ENCODE peak calls at places on chromosomes 2 and 18, in eight cellular contexts. One of them, this sample, is unnamed.

GRCh38 chr2:138671566-138671965 is 108.6 kb downstream of the NXPH2 start:
- DNase-seq in choroid plexus epithelial cell: no peak
- DNase-seq in bronchial epithelial cell: no peak
- DNase-seq in endodermal cell: no peak
- DNase-seq in dorsolateral prefrontal cortex: no peak
- DNase-seq in mucosa of descending colon: no peak
- DNase-seq in A549: no peak
- DNase-seq in esophagus muscularis mucosa: no peak
- DNase-seq in this sample: no peak

GRCh38 chr2:36413218-36413617 is 57.6 kb downstream of the CRIM1 start:
- DNase-seq in choroid plexus epithelial cell: peak
- DNase-seq in bronchial epithelial cell: no peak
- DNase-seq in endodermal cell: no peak
- DNase-seq in dorsolateral prefrontal cortex: no peak
- DNase-seq in mucosa of descending colon: no peak
- DNase-seq in A549: no peak
- DNase-seq in esophagus muscularis mucosa: no peak
- DNase-seq in this sample: no peak

GRCh38 chr18:53745986-53746385 is 478.5 kb downstream of the MBD2 start:
- DNase-seq in choroid plexus epithelial cell: no peak
- DNase-seq in bronchial epithelial cell: peak
- DNase-seq in endodermal cell: no peak
- DNase-seq in dorsolateral prefrontal cortex: no peak
- DNase-seq in mucosa of descending colon: no peak
- DNase-seq in A549: no peak
- DNase-seq in esophagus muscularis mucosa: no peak
- DNase-seq in this sample: no peak

GRCh38 chr2:147049888-147050446 is 794.9 kb upstream of the ACVR2A start:
- DNase-seq in choroid plexus epithelial cell: no peak
- DNase-seq in bronchial epithelial cell: no peak
- DNase-seq in endodermal cell: no peak
- DNase-seq in dorsolateral prefrontal cortex: no peak
- DNase-seq in mucosa of descending colon: no peak
- DNase-seq in A549: no peak
- DNase-seq in esophagus muscularis mucosa: no peak
- DNase-seq in this sample: no peak

GRCh38 chr18:45617284-45617683 is 2.0 kb downstream of the SLC14A2 start:
- DNase-seq in choroid plexus epithelial cell: peak
- DNase-seq in bronchial epithelial cell: peak
- DNase-seq in endodermal cell: no peak
- DNase-seq in dorsolateral prefrontal cortex: no peak
- DNase-seq in mucosa of descending colon: peak
- DNase-seq in A549: peak
- DNase-seq in esophagus muscularis mucosa: no peak
- DNase-seq in this sample: no peak

GRCh38 chr18:35408843-35409261 is 31.7 kb upstream of the ZNF396 start:
- DNase-seq in choroid plexus epithelial cell: no peak
- DNase-seq in bronchial epithelial cell: no peak
- DNase-seq in endodermal cell: no peak
- DNase-seq in dorsolateral prefrontal cortex: no peak
- DNase-seq in mucosa of descending colon: peak
- DNase-seq in A549: no peak
- DNase-seq in esophagus muscularis mucosa: no peak
- DNase-seq in this sample: no peak

GRCh38 chr2:178363252-178363651 is 87.7 kb downstream of the PRKRA start:
- DNase-seq in choroid plexus epithelial cell: peak
- DNase-seq in bronchial epithelial cell: peak
- DNase-seq in endodermal cell: no peak
- DNase-seq in dorsolateral prefrontal cortex: no peak
- DNase-seq in mucosa of descending colon: no peak
- DNase-seq in A549: peak
- DNase-seq in esophagus muscularis mucosa: no peak
- DNase-seq in this sample: no peak

GRCh38 chr18:46260016-46260878 is 156.1 kb downstream of the HAUS1 start:
- DNase-seq in choroid plexus epithelial cell: peak
- DNase-seq in bronchial epithelial cell: peak
- DNase-seq in endodermal cell: no peak
- DNase-seq in dorsolateral prefrontal cortex: no peak
- DNase-seq in mucosa of descending colon: no peak
- DNase-seq in A549: no peak
- DNase-seq in esophagus muscularis mucosa: no peak
- DNase-seq in this sample: no peak

GRCh38 chr2:240589381-240589780 is 2.8 kb downstream of the CAPN10 start:
- DNase-seq in choroid plexus epithelial cell: peak
- DNase-seq in bronchial epithelial cell: no peak
- DNase-seq in endodermal cell: no peak
- DNase-seq in dorsolateral prefrontal cortex: no peak
- DNase-seq in mucosa of descending colon: no peak
- DNase-seq in A549: no peak
- DNase-seq in esophagus muscularis mucosa: no peak
- DNase-seq in this sample: no peak

GRCh38 chr2:213251618-213252017 is 32.6 kb upstream of the SPAG16 start:
- DNase-seq in choroid plexus epithelial cell: peak
- DNase-seq in bronchial epithelial cell: peak
- DNase-seq in endodermal cell: no peak
- DNase-seq in dorsolateral prefrontal cortex: no peak
- DNase-seq in mucosa of descending colon: no peak
- DNase-seq in A549: peak
- DNase-seq in esophagus muscularis mucosa: no peak
- DNase-seq in this sample: no peak

GRCh38 chr2:230939691-230940475 is 14.8 kb upstream of the GPR55 start:
- DNase-seq in choroid plexus epithelial cell: no peak
- DNase-seq in bronchial epithelial cell: no peak
- DNase-seq in endodermal cell: peak
- DNase-seq in dorsolateral prefrontal cortex: no peak
- DNase-seq in mucosa of descending colon: no peak
- DNase-seq in A549: no peak
- DNase-seq in esophagus muscularis mucosa: peak
- DNase-seq in this sample: no peak

GRCh38 chr18:63178526-63178880 is 141.1 kb downstream of the BCL2 start:
- DNase-seq in choroid plexus epithelial cell: no peak
- DNase-seq in bronchial epithelial cell: no peak
- DNase-seq in endodermal cell: no peak
- DNase-seq in dorsolateral prefrontal cortex: no peak
- DNase-seq in mucosa of descending colon: peak
- DNase-seq in A549: no peak
- DNase-seq in esophagus muscularis mucosa: no peak
- DNase-seq in this sample: no peak

GRCh38 chr2:75608684-75609333 is 37.8 kb upstream of the MRPL19 start:
- DNase-seq in choroid plexus epithelial cell: peak
- DNase-seq in bronchial epithelial cell: peak
- DNase-seq in endodermal cell: peak
- DNase-seq in dorsolateral prefrontal cortex: peak
- DNase-seq in mucosa of descending colon: peak
- DNase-seq in A549: peak
- DNase-seq in esophagus muscularis mucosa: peak
- DNase-seq in this sample: peak

GRCh38 chr2:156346731-156347130 is 14.2 kb upstream of the NR4A2 start:
- DNase-seq in choroid plexus epithelial cell: no peak
- DNase-seq in bronchial epithelial cell: peak
- DNase-seq in endodermal cell: no peak
- DNase-seq in dorsolateral prefrontal cortex: no peak
- DNase-seq in mucosa of descending colon: no peak
- DNase-seq in A549: no peak
- DNase-seq in esophagus muscularis mucosa: no peak
- DNase-seq in this sample: no peak

GRCh38 chr2:214574077-214574775 is 163.4 kb downstream of the VWC2L start:
- DNase-seq in choroid plexus epithelial cell: peak
- DNase-seq in bronchial epithelial cell: no peak
- DNase-seq in endodermal cell: no peak
- DNase-seq in dorsolateral prefrontal cortex: no peak
- DNase-seq in mucosa of descending colon: no peak
- DNase-seq in A549: no peak
- DNase-seq in esophagus muscularis mucosa: no peak
- DNase-seq in this sample: no peak

GRCh38 chr2:120525056-120526046 is 179.4 kb downstream of the INHBB start:
- DNase-seq in choroid plexus epithelial cell: no peak
- DNase-seq in bronchial epithelial cell: no peak
- DNase-seq in endodermal cell: no peak
- DNase-seq in dorsolateral prefrontal cortex: no peak
- DNase-seq in mucosa of descending colon: no peak
- DNase-seq in A549: peak
- DNase-seq in esophagus muscularis mucosa: no peak
- DNase-seq in this sample: peak

GRCh38 chr2:226031962-226032441 is 632.5 kb downstream of the NYAP2 start:
- DNase-seq in choroid plexus epithelial cell: peak
- DNase-seq in bronchial epithelial cell: no peak
- DNase-seq in endodermal cell: peak
- DNase-seq in dorsolateral prefrontal cortex: no peak
- DNase-seq in mucosa of descending colon: no peak
- DNase-seq in A549: no peak
- DNase-seq in esophagus muscularis mucosa: no peak
- DNase-seq in this sample: no peak

GRCh38 chr2:237540223-237540775 is 26.1 kb upstream of the PRLH start:
- DNase-seq in choroid plexus epithelial cell: no peak
- DNase-seq in bronchial epithelial cell: no peak
- DNase-seq in endodermal cell: no peak
- DNase-seq in dorsolateral prefrontal cortex: no peak
- DNase-seq in mucosa of descending colon: no peak
- DNase-seq in A549: no peak
- DNase-seq in esophagus muscularis mucosa: no peak
- DNase-seq in this sample: no peak

GRCh38 chr2:121565389-121566250 is 34.9 kb downstream of the RNU4ATAC start:
- DNase-seq in choroid plexus epithelial cell: peak
- DNase-seq in bronchial epithelial cell: no peak
- DNase-seq in endodermal cell: no peak
- DNase-seq in dorsolateral prefrontal cortex: peak
- DNase-seq in mucosa of descending colon: no peak
- DNase-seq in A549: no peak
- DNase-seq in esophagus muscularis mucosa: no peak
- DNase-seq in this sample: no peak

GRCh38 chr2:72026819-72027425 is 120.7 kb downstream of the CYP26B1 start:
- DNase-seq in choroid plexus epithelial cell: no peak
- DNase-seq in bronchial epithelial cell: no peak
- DNase-seq in endodermal cell: peak
- DNase-seq in dorsolateral prefrontal cortex: peak
- DNase-seq in mucosa of descending colon: no peak
- DNase-seq in A549: no peak
- DNase-seq in esophagus muscularis mucosa: peak
- DNase-seq in this sample: no peak

GRCh38 chr2:176817061-176817565 is 395.5 kb upstream of the HNRNPA3 start:
- DNase-seq in choroid plexus epithelial cell: no peak
- DNase-seq in bronchial epithelial cell: no peak
- DNase-seq in endodermal cell: peak
- DNase-seq in dorsolateral prefrontal cortex: no peak
- DNase-seq in mucosa of descending colon: no peak
- DNase-seq in A549: peak
- DNase-seq in esophagus muscularis mucosa: no peak
- DNase-seq in this sample: no peak
- TF ChIP-seq CTCF in choroid plexus epithelial cell: no peak
- TF ChIP-seq CTCF in bronchial epithelial cell: no peak
- TF ChIP-seq CTCF in endodermal cell: peak
- TF ChIP-seq CTCF in dorsolateral prefrontal cortex: no peak
- TF ChIP-seq CTCF in mucosa of descending colon: no peak
- TF ChIP-seq CTCF in A549: no peak
- TF ChIP-seq CTCF in esophagus muscularis mucosa: no peak
- TF ChIP-seq CTCF in this sample: no peak

GRCh38 chr2:218219934-218220333 is 2.9 kb downstream of the ARPC2 start:
- DNase-seq in choroid plexus epithelial cell: no peak
- DNase-seq in bronchial epithelial cell: no peak
- DNase-seq in endodermal cell: no peak
- DNase-seq in dorsolateral prefrontal cortex: no peak
- DNase-seq in mucosa of descending colon: no peak
- DNase-seq in A549: no peak
- DNase-seq in esophagus muscularis mucosa: no peak
- DNase-seq in this sample: no peak

GRCh38 chr2:218216336-218216673 is 684 bp upstream of the ARPC2 start:
- DNase-seq in choroid plexus epithelial cell: no peak
- DNase-seq in bronchial epithelial cell: no peak
- DNase-seq in endodermal cell: no peak
- DNase-seq in dorsolateral prefrontal cortex: peak
- DNase-seq in mucosa of descending colon: peak
- DNase-seq in A549: no peak
- DNase-seq in esophagus muscularis mucosa: no peak
- DNase-seq in this sample: no peak

GRCh38 chr2:218217366-218218309 is 649 bp downstream of the ARPC2 start:
- DNase-seq in choroid plexus epithelial cell: no peak
- DNase-seq in bronchial epithelial cell: no peak
- DNase-seq in endodermal cell: peak
- DNase-seq in dorsolateral prefrontal cortex: peak
- DNase-seq in mucosa of descending colon: peak
- DNase-seq in A549: peak
- DNase-seq in esophagus muscularis mucosa: no peak
- DNase-seq in this sample: peak

GRCh38 chr2:218218409-218219185 is 1.6 kb downstream of the ARPC2 start:
- DNase-seq in choroid plexus epithelial cell: no peak
- DNase-seq in bronchial epithelial cell: peak
- DNase-seq in endodermal cell: no peak
- DNase-seq in dorsolateral prefrontal cortex: no peak
- DNase-seq in mucosa of descending colon: no peak
- DNase-seq in A549: no peak
- DNase-seq in esophagus muscularis mucosa: no peak
- DNase-seq in this sample: no peak

GRCh38 chr2:218216674-218217365 is at the start of gene ARPC2:
- DNase-seq in choroid plexus epithelial cell: peak
- DNase-seq in bronchial epithelial cell: peak
- DNase-seq in endodermal cell: peak
- DNase-seq in dorsolateral prefrontal cortex: peak
- DNase-seq in mucosa of descending colon: peak
- DNase-seq in A549: peak
- DNase-seq in esophagus muscularis mucosa: peak
- DNase-seq in this sample: peak
- TF ChIP-seq CTCF in choroid plexus epithelial cell: no peak
- TF ChIP-seq CTCF in bronchial epithelial cell: no peak
- TF ChIP-seq CTCF in endodermal cell: no peak
- TF ChIP-seq CTCF in dorsolateral prefrontal cortex: peak
- TF ChIP-seq CTCF in mucosa of descending colon: no peak
- TF ChIP-seq CTCF in A549: no peak
- TF ChIP-seq CTCF in esophagus muscularis mucosa: peak
- TF ChIP-seq CTCF in this sample: no peak

GRCh38 chr2:44389895-44390294 is 28.1 kb downstream of the CAMKMT start:
- DNase-seq in choroid plexus epithelial cell: peak
- DNase-seq in bronchial epithelial cell: no peak
- DNase-seq in endodermal cell: no peak
- DNase-seq in dorsolateral prefrontal cortex: no peak
- DNase-seq in mucosa of descending colon: no peak
- DNase-seq in A549: no peak
- DNase-seq in esophagus muscularis mucosa: no peak
- DNase-seq in this sample: no peak
- TF ChIP-seq CTCF in choroid plexus epithelial cell: peak
- TF ChIP-seq CTCF in bronchial epithelial cell: no peak
- TF ChIP-seq CTCF in endodermal cell: peak
- TF ChIP-seq CTCF in dorsolateral prefrontal cortex: no peak
- TF ChIP-seq CTCF in mucosa of descending colon: no peak
- TF ChIP-seq CTCF in A549: no peak
- TF ChIP-seq CTCF in esophagus muscularis mucosa: peak
- TF ChIP-seq CTCF in this sample: peak

GRCh38 chr2:150909090-150909489 is 352.6 kb downstream of the RBM43 start:
- DNase-seq in choroid plexus epithelial cell: no peak
- DNase-seq in bronchial epithelial cell: peak
- DNase-seq in endodermal cell: no peak
- DNase-seq in dorsolateral prefrontal cortex: no peak
- DNase-seq in mucosa of descending colon: no peak
- DNase-seq in A549: no peak
- DNase-seq in esophagus muscularis mucosa: no peak
- DNase-seq in this sample: no peak

GRCh38 chr2:150911766-150912280 is 349.8 kb downstream of the RBM43 start:
- DNase-seq in choroid plexus epithelial cell: peak
- DNase-seq in bronchial epithelial cell: peak
- DNase-seq in endodermal cell: peak
- DNase-seq in dorsolateral prefrontal cortex: no peak
- DNase-seq in mucosa of descending colon: peak
- DNase-seq in A549: peak
- DNase-seq in esophagus muscularis mucosa: no peak
- DNase-seq in this sample: no peak

GRCh38 chr2:150907466-150907865 is 354.2 kb downstream of the RBM43 start:
- DNase-seq in choroid plexus epithelial cell: no peak
- DNase-seq in bronchial epithelial cell: no peak
- DNase-seq in endodermal cell: no peak
- DNase-seq in dorsolateral prefrontal cortex: no peak
- DNase-seq in mucosa of descending colon: no peak
- DNase-seq in A549: no peak
- DNase-seq in esophagus muscularis mucosa: no peak
- DNase-seq in this sample: no peak

GRCh38 chr2:150909613-150910012 is 352.1 kb downstream of the RBM43 start:
- DNase-seq in choroid plexus epithelial cell: no peak
- DNase-seq in bronchial epithelial cell: peak
- DNase-seq in endodermal cell: no peak
- DNase-seq in dorsolateral prefrontal cortex: no peak
- DNase-seq in mucosa of descending colon: no peak
- DNase-seq in A549: peak
- DNase-seq in esophagus muscularis mucosa: no peak
- DNase-seq in this sample: no peak
- TF ChIP-seq CTCF in choroid plexus epithelial cell: no peak
- TF ChIP-seq CTCF in bronchial epithelial cell: peak
- TF ChIP-seq CTCF in endodermal cell: peak
- TF ChIP-seq CTCF in dorsolateral prefrontal cortex: no peak
- TF ChIP-seq CTCF in mucosa of descending colon: no peak
- TF ChIP-seq CTCF in A549: no peak
- TF ChIP-seq CTCF in esophagus muscularis mucosa: no peak
- TF ChIP-seq CTCF in this sample: peak

This sample was measured in endothelial cell.